ENCODE peak calls at places on chromosomes 5 and 9, in nine cellular contexts. I is Peyer's patch, W is bronchial epithelial cell, K is mammary epithelial cell, R is psoas muscle, T is stomach, G is hepatocyte, U is type B pancreatic cell, B is transverse colon. C is an unnamed sample.

GRCh38 chr9:124164800-124165199 is 92.9 kb upstream of the NEK6 start:
- DNase-seq in I (no peak), W (no peak), K (no peak), R (peak; percentile 74), T (no peak), G (no peak), U (no peak), B (no peak), C (no peak)

GRCh38 chr5:157520911-157521703 is 54.5 kb downstream of the ADAM19 start:
- DNase-seq in I (no peak), W (no peak), K (no peak), R (no peak), T (no peak), G (no peak), U (no peak), B (peak; percentile 44), C (no peak)

GRCh38 chr5:112968411-112969106 is 8.0 kb upstream of the DCP2 start:
- DNase-seq in I (no peak), W (peak; percentile 70), K (no peak), R (no peak), T (no peak), G (peak; percentile 44), U (no peak), B (no peak), C (no peak)

GRCh38 chr5:89396262-89396975 is 513.4 kb upstream of the MEF2C start:
- DNase-seq in I (peak; percentile 24), W (peak; percentile 12), K (no peak), R (no peak), T (no peak), G (no peak), U (no peak), B (no peak), C (peak; percentile 61)

GRCh38 chr5:174623438-174624019 is 100.9 kb upstream of the MSX2 start:
- DNase-seq in I (no peak), W (no peak), K (no peak), R (no peak), T (no peak), G (no peak), U (no peak), B (no peak), C (no peak)

GRCh38 chr5:108747111-108748009 is at the start of gene FER:
- DNase-seq in I (no peak), W (peak; percentile 98), K (peak; percentile 94), R (no peak), T (no peak), G (peak; percentile 63), U (no peak), B (no peak), C (no peak)

GRCh38 chr9:113501821-113502220 is 38.3 kb downstream of the RGS3 start:
- DNase-seq in I (no peak), W (no peak), K (no peak), R (no peak), T (no peak), G (no peak), U (no peak), B (no peak), C (no peak)

GRCh38 chr9:131028931-131029573 is 20.1 kb downstream of the LAMC3 start:
- DNase-seq in I (no peak), W (no peak), K (no peak), R (no peak), T (no peak), G (no peak), U (no peak), B (no peak), C (no peak)

GRCh38 chr5:75034137-75034739 is 18.1 kb downstream of the GCNT4 start:
- DNase-seq in I (no peak), W (peak; percentile 59), K (no peak), R (no peak), T (peak; percentile 48), G (peak; percentile 17), U (no peak), B (peak; percentile 36), C (no peak)

GRCh38 chr9:93090091-93090655 is 5.8 kb upstream of the CARD19 start:
- DNase-seq in I (no peak), W (no peak), K (no peak), R (no peak), T (no peak), G (no peak), U (no peak), B (no peak), C (no peak)

GRCh38 chr9:89924611-89925010 is 319.8 kb downstream of the GADD45G start:
- DNase-seq in I (no peak), W (no peak), K (no peak), R (no peak), T (no peak), G (no peak), U (no peak), B (no peak), C (no peak)

GRCh38 chr5:107672212-107673105 is 1.7 kb upstream of the EFNA5 start:
- DNase-seq in I (no peak), W (peak; percentile 97), K (peak; percentile 98), R (peak; percentile 72), T (peak; percentile 85), G (peak; percentile 94), U (peak; percentile 87), B (peak; percentile 88), C (no peak)

GRCh38 chr9:13967493-13967892 is 346.4 kb downstream of the NFIB start:
- DNase-seq in I (no peak), W (no peak), K (no peak), R (no peak), T (no peak), G (no peak), U (no peak), B (no peak), C (no peak)

GRCh38 chr9:109206670-109207069 is 39.6 kb upstream of the FRRS1L start:
- DNase-seq in I (no peak), W (peak; percentile 34), K (no peak), R (no peak), T (no peak), G (peak; percentile 32), U (no peak), B (no peak), C (no peak)

GRCh38 chr5:34062419-34062818 is 19.4 kb upstream of the C1QTNF3 start:
- DNase-seq in I (no peak), W (peak; percentile 3), K (peak; percentile 56), R (no peak), T (no peak), G (no peak), U (no peak), B (no peak), C (no peak)

GRCh38 chr5:146828385-146828784 is 50.2 kb downstream of the PPP2R2B start:
- DNase-seq in I (no peak), W (no peak), K (no peak), R (no peak), T (no peak), G (peak; percentile 30), U (no peak), B (no peak), C (no peak)

GRCh38 chr5:115209279-115209678 is 39.6 kb upstream of the TRIM36 start:
- DNase-seq in I (peak; percentile 60), W (no peak), K (no peak), R (no peak), T (no peak), G (no peak), U (no peak), B (peak; percentile 36), C (peak; percentile 76)

GRCh38 chr5:22916393-22916792 is 63.2 kb upstream of the CDH12 start:
- DNase-seq in I (no peak), W (no peak), K (no peak), R (no peak), T (no peak), G (no peak), U (no peak), B (no peak), C (no peak)

GRCh38 chr5:65734921-65735320 is 12.9 kb downstream of the NLN start:
- DNase-seq in I (no peak), W (no peak), K (no peak), R (no peak), T (no peak), G (no peak), U (no peak), B (no peak), C (peak; percentile 53)

GRCh38 chr5:10702040-10702629 is 58.9 kb downstream of the DAP start:
- DNase-seq in I (no peak), W (peak; percentile 61), K (peak; percentile 57), R (no peak), T (peak; percentile 43), G (peak; percentile 63), U (no peak), B (no peak), C (no peak)

GRCh38 chr5:10702911-10703491 is 58.0 kb downstream of the DAP start:
- DNase-seq in I (no peak), W (peak; percentile 89), K (peak; percentile 58), R (no peak), T (no peak), G (peak; percentile 58), U (no peak), B (no peak), C (no peak)

GRCh38 chr5:10699987-10700386 is 61.0 kb downstream of the DAP start:
- DNase-seq in I (peak; percentile 32), W (no peak), K (no peak), R (no peak), T (no peak), G (no peak), U (no peak), B (no peak), C (no peak)

GRCh38 chr5:10700516-10700915 is 60.5 kb downstream of the DAP start:
- DNase-seq in I (no peak), W (no peak), K (no peak), R (no peak), T (no peak), G (no peak), U (no peak), B (no peak), C (no peak)

GRCh38 chr5:10701567-10702039 is 59.4 kb downstream of the DAP start:
- DNase-seq in I (no peak), W (no peak), K (no peak), R (no peak), T (no peak), G (peak; percentile 54), U (no peak), B (no peak), C (no peak)
- TF ChIP-seq CTCF in I (peak; percentile 28), W (peak; percentile 56), K (peak; percentile 59), R (peak; percentile 61), T (peak; percentile 67), G (peak; percentile 66), U (peak; percentile 85), B (peak; percentile 71), C (peak; percentile 90)

GRCh38 chr9:29160763-29161353 is 1587.6 kb upstream of the C9orf72 start:
- DNase-seq in I (no peak), W (no peak), K (no peak), R (no peak), T (no peak), G (no peak), U (no peak), B (no peak), C (no peak)
- TF ChIP-seq CTCF in I (no peak), W (no peak), K (no peak), R (no peak), T (no peak), G (no peak), U (no peak), B (no peak), C (no peak)

GRCh38 chr9:35645736-35646582 is 4.8 kb downstream of the SIT1 start:
- DNase-seq in I (no peak), W (peak; percentile 71), K (peak; percentile 73), R (no peak), T (peak; percentile 45), G (peak; percentile 83), U (no peak), B (peak; percentile 65), C (no peak)
- TF ChIP-seq CTCF in I (no peak), W (peak; percentile 54), K (peak; percentile 55), R (no peak), T (no peak), G (peak; percentile 32), U (no peak), B (peak; percentile 3), C (no peak)

GRCh38 chr9:38066167-38066906 is 2.7 kb downstream of the SHB start:
- DNase-seq in I (no peak), W (peak; percentile 62), K (peak; percentile 52), R (no peak), T (no peak), G (peak; percentile 53), U (no peak), B (no peak), C (no peak)
- TF ChIP-seq CTCF in I (no peak), W (peak; percentile 46), K (peak; percentile 56), R (peak; percentile 6), T (no peak), G (peak; percentile 38), U (peak; percentile 38), B (peak; percentile 19), C (no peak)